ENCODE peak calls at places on chromosomes 4 and X, in four cellular contexts. One of them, this sample, is unnamed.

GRCh38 chrX:47200385-47201150 is 6.9 kb downstream of the UBA1 start:
- DNase-seq in stomach: no peak
- DNase-seq in dorsolateral prefrontal cortex: no peak
- DNase-seq in HCEC 1CT: no peak
- DNase-seq in this sample: peak

GRCh38 chr4:101807351-101807750 is 16.8 kb downstream of the BANK1 start:
- DNase-seq in stomach: no peak
- DNase-seq in dorsolateral prefrontal cortex: no peak
- DNase-seq in HCEC 1CT: no peak
- DNase-seq in this sample: no peak

GRCh38 chr4:7808752-7809151 is 130.9 kb downstream of the AFAP1 start:
- DNase-seq in stomach: no peak
- DNase-seq in dorsolateral prefrontal cortex: no peak
- DNase-seq in HCEC 1CT: peak
- DNase-seq in this sample: no peak

GRCh38 chr4:12488672-12489071 is 995.5 kb downstream of the RAB28 start:
- DNase-seq in stomach: no peak
- DNase-seq in dorsolateral prefrontal cortex: no peak
- DNase-seq in HCEC 1CT: no peak
- DNase-seq in this sample: no peak

GRCh38 chr4:65968873-65969272 is 298.6 kb upstream of the EPHA5 start:
- DNase-seq in stomach: no peak
- DNase-seq in dorsolateral prefrontal cortex: no peak
- DNase-seq in HCEC 1CT: peak
- DNase-seq in this sample: no peak

GRCh38 chrX:18674417-18674787 is 2.5 kb upstream of the RS1 start:
- DNase-seq in stomach: peak
- DNase-seq in dorsolateral prefrontal cortex: no peak
- DNase-seq in HCEC 1CT: no peak
- DNase-seq in this sample: no peak

GRCh38 chr4:147194107-147194506 is 248.4 kb upstream of the TTC29 start:
- DNase-seq in stomach: no peak
- DNase-seq in dorsolateral prefrontal cortex: no peak
- DNase-seq in HCEC 1CT: no peak
- DNase-seq in this sample: no peak

GRCh38 chr4:2025817-2026216 is 17.0 kb upstream of the NELFA start:
- DNase-seq in stomach: no peak
- DNase-seq in dorsolateral prefrontal cortex: no peak
- DNase-seq in HCEC 1CT: no peak
- DNase-seq in this sample: no peak

GRCh38 chr4:83618431-83618830 is 82.5 kb downstream of the GPAT3 start:
- DNase-seq in stomach: peak
- DNase-seq in dorsolateral prefrontal cortex: no peak
- DNase-seq in HCEC 1CT: peak
- DNase-seq in this sample: no peak

GRCh38 chrX:40318076-40318475 is 220.3 kb upstream of the BCOR start:
- DNase-seq in stomach: no peak
- DNase-seq in dorsolateral prefrontal cortex: no peak
- DNase-seq in HCEC 1CT: no peak
- DNase-seq in this sample: no peak

GRCh38 chr4:2281575-2282343 is 19.9 kb upstream of the MXD4 start:
- DNase-seq in stomach: peak
- DNase-seq in dorsolateral prefrontal cortex: no peak
- DNase-seq in HCEC 1CT: no peak
- DNase-seq in this sample: no peak

GRCh38 chr4:1136028-1136427 is 22.7 kb upstream of the RNF212 start:
- DNase-seq in stomach: no peak
- DNase-seq in dorsolateral prefrontal cortex: no peak
- DNase-seq in HCEC 1CT: no peak
- DNase-seq in this sample: no peak

GRCh38 chrX:44344194-44344593 is 722 bp upstream of the EFHC2 start:
- DNase-seq in stomach: peak
- DNase-seq in dorsolateral prefrontal cortex: no peak
- DNase-seq in HCEC 1CT: no peak
- DNase-seq in this sample: no peak

GRCh38 chr4:140052050-140052449 is 101.9 kb downstream of the MAML3 start:
- DNase-seq in stomach: peak
- DNase-seq in dorsolateral prefrontal cortex: peak
- DNase-seq in HCEC 1CT: peak
- DNase-seq in this sample: peak

GRCh38 chr4:108512615-108513505 is 107.5 kb upstream of the RPL34 start:
- DNase-seq in stomach: no peak
- DNase-seq in dorsolateral prefrontal cortex: no peak
- DNase-seq in HCEC 1CT: peak
- DNase-seq in this sample: peak

GRCh38 chr4:11480683-11481082 is 52.0 kb upstream of the HS3ST1 start:
- DNase-seq in stomach: no peak
- DNase-seq in dorsolateral prefrontal cortex: no peak
- DNase-seq in HCEC 1CT: no peak
- DNase-seq in this sample: no peak

GRCh38 chr4:93764647-93765246 is 63.8 kb upstream of the ATOH1 start:
- DNase-seq in stomach: no peak
- DNase-seq in dorsolateral prefrontal cortex: no peak
- DNase-seq in HCEC 1CT: peak
- DNase-seq in this sample: peak

GRCh38 chr4:122857160-122857559 is 30.5 kb downstream of the FGF2 start:
- DNase-seq in stomach: no peak
- DNase-seq in dorsolateral prefrontal cortex: no peak
- DNase-seq in HCEC 1CT: no peak
- DNase-seq in this sample: no peak

GRCh38 chr4:113064244-113064643 is 14.8 kb downstream of the ANK2 start:
- DNase-seq in stomach: no peak
- DNase-seq in dorsolateral prefrontal cortex: no peak
- DNase-seq in HCEC 1CT: no peak
- DNase-seq in this sample: no peak

GRCh38 chr4:81436096-81436495 is 35.6 kb downstream of the RASGEF1B start:
- DNase-seq in stomach: no peak
- DNase-seq in dorsolateral prefrontal cortex: no peak
- DNase-seq in HCEC 1CT: no peak
- DNase-seq in this sample: no peak

GRCh38 chrX:10208953-10209352 is 52.2 kb downstream of the CLCN4 start:
- DNase-seq in stomach: no peak
- DNase-seq in dorsolateral prefrontal cortex: no peak
- DNase-seq in HCEC 1CT: no peak
- DNase-seq in this sample: no peak

GRCh38 chr4:85358831-85359230 is 116.1 kb upstream of the ARHGAP24 start:
- DNase-seq in stomach: no peak
- DNase-seq in dorsolateral prefrontal cortex: no peak
- DNase-seq in HCEC 1CT: no peak
- DNase-seq in this sample: peak

GRCh38 chr4:156255608-156256007 is 301.9 kb upstream of the CTSO start:
- DNase-seq in stomach: no peak
- DNase-seq in dorsolateral prefrontal cortex: no peak
- DNase-seq in HCEC 1CT: no peak
- DNase-seq in this sample: no peak

GRCh38 chr4:17494258-17494657 is 17.6 kb downstream of the QDPR start:
- DNase-seq in stomach: no peak
- DNase-seq in dorsolateral prefrontal cortex: peak
- DNase-seq in HCEC 1CT: peak
- DNase-seq in this sample: no peak

GRCh38 chr4:89427765-89428164 is 120.2 kb upstream of the GPRIN3 start:
- DNase-seq in stomach: no peak
- DNase-seq in dorsolateral prefrontal cortex: no peak
- DNase-seq in HCEC 1CT: no peak
- DNase-seq in this sample: no peak

GRCh38 chr4:126582737-126583136 is 1050.0 kb upstream of the INTU start:
- DNase-seq in stomach: no peak
- DNase-seq in dorsolateral prefrontal cortex: no peak
- DNase-seq in HCEC 1CT: no peak
- DNase-seq in this sample: no peak

GRCh38 chr4:2415881-2416563 is 2.4 kb downstream of the ZFYVE28 start:
- DNase-seq in stomach: no peak
- DNase-seq in dorsolateral prefrontal cortex: no peak
- DNase-seq in HCEC 1CT: no peak
- DNase-seq in this sample: no peak

GRCh38 chr4:1376841-1377605 is 29.2 kb downstream of the NKX1-1 start:
- DNase-seq in stomach: no peak
- DNase-seq in dorsolateral prefrontal cortex: no peak
- DNase-seq in HCEC 1CT: no peak
- DNase-seq in this sample: no peak

GRCh38 chr4:41939016-41939623 is 3.9 kb downstream of the TMEM33 start:
- DNase-seq in stomach: no peak
- DNase-seq in dorsolateral prefrontal cortex: no peak
- DNase-seq in HCEC 1CT: peak
- DNase-seq in this sample: no peak

GRCh38 chr4:158810487-158811215 is 41.8 kb downstream of the FNIP2 start:
- DNase-seq in stomach: peak
- DNase-seq in dorsolateral prefrontal cortex: no peak
- DNase-seq in HCEC 1CT: peak
- DNase-seq in this sample: peak

GRCh38 chrX:51614353-51614752 is 4.4 kb downstream of the CENPVL3 start:
- DNase-seq in stomach: no peak
- DNase-seq in dorsolateral prefrontal cortex: no peak
- DNase-seq in HCEC 1CT: peak
- DNase-seq in this sample: no peak

GRCh38 chr4:138259801-138260200 is 17.7 kb upstream of the SLC7A11 start:
- DNase-seq in stomach: no peak
- DNase-seq in dorsolateral prefrontal cortex: no peak
- DNase-seq in HCEC 1CT: peak
- DNase-seq in this sample: no peak

GRCh38 chr4:10354746-10355145 is 102.5 kb downstream of the ZNF518B start:
- DNase-seq in stomach: no peak
- DNase-seq in dorsolateral prefrontal cortex: no peak
- DNase-seq in HCEC 1CT: no peak
- DNase-seq in this sample: no peak

GRCh38 chrX:133412246-133412645 is 3.0 kb downstream of the GPC4 start:
- DNase-seq in stomach: no peak
- DNase-seq in dorsolateral prefrontal cortex: no peak
- DNase-seq in HCEC 1CT: no peak
- DNase-seq in this sample: no peak

GRCh38 chr4:6556263-6556662 is 18.7 kb upstream of the MAN2B2 start:
- DNase-seq in stomach: no peak
- DNase-seq in dorsolateral prefrontal cortex: no peak
- DNase-seq in HCEC 1CT: no peak
- DNase-seq in this sample: peak

GRCh38 chr4:126734465-126734864 is 898.3 kb upstream of the INTU start:
- DNase-seq in stomach: no peak
- DNase-seq in dorsolateral prefrontal cortex: no peak
- DNase-seq in HCEC 1CT: no peak
- DNase-seq in this sample: no peak

GRCh38 chr4:184019667-184020665 is 114.9 kb downstream of the STOX2 start:
- DNase-seq in stomach: no peak
- DNase-seq in dorsolateral prefrontal cortex: no peak
- DNase-seq in HCEC 1CT: no peak
- DNase-seq in this sample: no peak